ENCODE peak calls at places on chromosomes 6 and 20, in nine cellular contexts. J, Z, A, U, R, B, N, S and X are unnamed samples.

GRCh38 chr6:168122011-168122410 is 43.0 kb upstream of the FRMD1 start:
- DNase-seq in J (peak), Z (no peak), A (no peak), U (peak), R (no peak), B (no peak), N (no peak), S (no peak), X (no peak)

GRCh38 chr6:169642455-169642854 is 59.4 kb downstream of the WDR27 start:
- DNase-seq in J (no peak), Z (no peak), A (no peak), U (peak), R (no peak), B (no peak), N (no peak), S (no peak), X (no peak)

GRCh38 chr6:17988422-17988944 is 1.0 kb upstream of the KIF13A start:
- DNase-seq in J (no peak), Z (no peak), A (no peak), U (no peak), R (no peak), B (no peak), N (no peak), S (no peak), X (peak)

GRCh38 chr6:12528171-12528570 is 188.4 kb upstream of the PHACTR1 start:
- DNase-seq in J (no peak), Z (no peak), A (no peak), U (no peak), R (no peak), B (no peak), N (no peak), S (no peak), X (no peak)

GRCh38 chr20:19734811-19735210 is 23.2 kb upstream of the RIN2 start:
- DNase-seq in J (no peak), Z (no peak), A (no peak), U (no peak), R (no peak), B (no peak), N (no peak), S (no peak), X (no peak)

GRCh38 chr20:40686893-40687292 is 2.1 kb downstream of the MAFB start:
- DNase-seq in J (no peak), Z (no peak), A (no peak), U (no peak), R (no peak), B (no peak), N (no peak), S (no peak), X (no peak)

GRCh38 chr6:44100088-44100550 is 27.1 kb downstream of the MRPL14 start:
- DNase-seq in J (no peak), Z (no peak), A (peak), U (no peak), R (no peak), B (no peak), N (no peak), S (no peak), X (no peak)

GRCh38 chr6:65706436-65706835 is 590 bp downstream of the EYS start:
- DNase-seq in J (no peak), Z (no peak), A (no peak), U (no peak), R (no peak), B (no peak), N (no peak), S (no peak), X (no peak)

GRCh38 chr6:169292340-169293124 is 38.9 kb upstream of the THBS2 start:
- DNase-seq in J (no peak), Z (no peak), A (peak), U (no peak), R (no peak), B (no peak), N (no peak), S (peak), X (no peak)

GRCh38 chr6:113796040-113796439 is 61.1 kb upstream of the MARCKS start:
- DNase-seq in J (no peak), Z (no peak), A (no peak), U (no peak), R (no peak), B (no peak), N (no peak), S (no peak), X (no peak)

GRCh38 chr6:37311666-37312473 is 41.9 kb upstream of the RNF8 start:
- DNase-seq in J (no peak), Z (no peak), A (no peak), U (no peak), R (no peak), B (no peak), N (no peak), S (no peak), X (no peak)

GRCh38 chr6:10411131-10411914 is 3.6 kb downstream of the TFAP2A start:
- DNase-seq in J (no peak), Z (no peak), A (peak), U (peak), R (no peak), B (no peak), N (no peak), S (no peak), X (no peak)

GRCh38 chr6:72287801-72288200 is 334.1 kb upstream of the KCNQ5 start:
- DNase-seq in J (no peak), Z (no peak), A (no peak), U (no peak), R (no peak), B (no peak), N (no peak), S (no peak), X (no peak)

GRCh38 chr20:9889270-9889981 is 50.5 kb upstream of the PAK5 start:
- DNase-seq in J (no peak), Z (no peak), A (no peak), U (no peak), R (no peak), B (no peak), N (no peak), S (no peak), X (no peak)

GRCh38 chr6:34602318-34603111 is 46.4 kb upstream of the SPDEF start:
- DNase-seq in J (no peak), Z (no peak), A (peak), U (no peak), R (no peak), B (no peak), N (no peak), S (no peak), X (no peak)

GRCh38 chr20:59356662-59357061 is 56.3 kb downstream of the EDN3 start:
- DNase-seq in J (no peak), Z (no peak), A (no peak), U (no peak), R (no peak), B (no peak), N (no peak), S (no peak), X (no peak)

GRCh38 chr6:56767892-56768531 is 125.3 kb upstream of the DST start:
- DNase-seq in J (no peak), Z (no peak), A (no peak), U (no peak), R (no peak), B (no peak), N (no peak), S (no peak), X (no peak)
- H3K27ac ChIP-seq in J (no peak), Z (no peak), A (no peak), U (no peak), R (peak), B (no peak), N (no peak), S (no peak), X (no peak)

GRCh38 chr20:57686931-57687652 is 22.7 kb downstream of the PMEPA1 start:
- DNase-seq in J (no peak), Z (no peak), A (no peak), U (no peak), R (no peak), B (no peak), N (peak), S (peak), X (no peak)
- H3K27ac ChIP-seq in J (peak), Z (no peak), A (no peak), U (no peak), R (no peak), B (no peak), N (peak), S (peak), X (no peak)

DNA sequence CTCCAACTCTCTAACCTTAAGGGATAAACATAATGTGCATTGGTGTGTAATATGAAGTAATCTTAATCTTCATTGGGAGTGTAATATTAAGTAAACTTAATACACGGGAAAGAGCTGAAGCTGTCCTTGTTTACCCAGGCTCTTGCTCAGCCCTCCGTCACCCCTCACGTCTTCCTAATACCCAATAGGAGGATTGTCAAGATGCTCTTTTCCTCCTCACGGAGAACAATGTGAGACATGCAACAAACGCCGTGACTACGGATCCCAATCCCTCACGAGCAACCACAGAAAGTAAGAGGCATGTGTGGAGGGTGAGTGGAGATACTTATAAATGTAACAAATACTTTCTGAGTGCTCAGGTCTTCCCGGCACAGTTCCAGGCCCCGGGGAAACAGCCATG is 11.0 kb downstream of the KIF16B start:
- DNase-seq in J (no peak), Z (no peak), A (no peak), U (no peak), R (no peak), B (no peak), N (no peak), S (no peak), X (no peak)
- H3K27ac ChIP-seq in J (no peak), Z (no peak), A (no peak), U (no peak), R (peak), B (no peak), N (no peak), S (no peak), X (no peak)

GRCh38 chr6:25038300-25038699 is 102.5 kb upstream of the RIPOR2 start:
- DNase-seq in J (no peak), Z (no peak), A (no peak), U (no peak), R (no peak), B (no peak), N (no peak), S (no peak), X (no peak)
- H3K27ac ChIP-seq in J (no peak), Z (no peak), A (no peak), U (no peak), R (no peak), B (no peak), N (no peak), S (no peak), X (no peak)